ENCODE peak calls at places on chromosomes 12 and 14, in eight cellular contexts. U, R, V, Q, F, P, D and S are unnamed samples.

GRCh38 chr12:46677749-46678148 is 148.0 kb downstream of the SLC38A4 start:
- DNase-seq in U (no peak), R (no peak), V (peak), Q (peak), F (no peak), P (no peak), D (peak), S (no peak)

GRCh38 chr14:35883677-35884293 is 57.6 kb downstream of the BRMS1L start:
- DNase-seq in U (no peak), R (peak), V (peak), Q (peak), F (peak), P (peak), D (peak), S (peak)

GRCh38 chr12:102869571-102869970 is 47.5 kb downstream of the PAH start:
- DNase-seq in U (no peak), R (no peak), V (no peak), Q (no peak), F (no peak), P (peak), D (no peak), S (no peak)

GRCh38 chr12:116376354-116377193 is 99.1 kb upstream of the MED13L start:
- DNase-seq in U (no peak), R (no peak), V (peak), Q (no peak), F (no peak), P (peak), D (peak), S (no peak)

GRCh38 chr14:22039938-22040780 is 366.5 kb upstream of the OR4E1 start:
- DNase-seq in U (no peak), R (peak), V (no peak), Q (peak), F (peak), P (no peak), D (no peak), S (peak)

GRCh38 chr14:61598980-61599379 is 96.3 kb upstream of the HIF1A start:
- DNase-seq in U (no peak), R (no peak), V (no peak), Q (peak), F (no peak), P (no peak), D (no peak), S (no peak)

GRCh38 chr14:103128631-103129300 is 5.5 kb downstream of the TNFAIP2 start:
- DNase-seq in U (peak), R (no peak), V (no peak), Q (no peak), F (no peak), P (no peak), D (no peak), S (no peak)

GRCh38 chr12:69834566-69834965 is 9.5 kb downstream of the MYRFL start:
- DNase-seq in U (no peak), R (no peak), V (no peak), Q (no peak), F (no peak), P (no peak), D (no peak), S (no peak)

GRCh38 chr12:53219956-53220856 is 11.8 kb downstream of the RARG start:
- DNase-seq in U (no peak), R (peak), V (peak), Q (peak), F (no peak), P (peak), D (peak), S (peak)

GRCh38 chr12:72261885-72262284 is 10.3 kb upstream of the TRHDE start:
- DNase-seq in U (no peak), R (no peak), V (no peak), Q (no peak), F (no peak), P (no peak), D (no peak), S (no peak)

GRCh38 chr14:52596320-52596719 is 43.7 kb downstream of the GPR137C start:
- DNase-seq in U (no peak), R (no peak), V (no peak), Q (no peak), F (no peak), P (peak), D (no peak), S (no peak)

GRCh38 chr12:103827800-103828440 is 13.1 kb downstream of the NT5DC3 start:
- DNase-seq in U (no peak), R (peak), V (no peak), Q (peak), F (no peak), P (no peak), D (no peak), S (no peak)

GRCh38 chr14:94591871-94592270 is 10.6 kb downstream of the SERPINA5 start:
- DNase-seq in U (no peak), R (no peak), V (no peak), Q (no peak), F (no peak), P (no peak), D (no peak), S (no peak)

GRCh38 chr12:107134558-107134957 is 41.2 kb upstream of the CRY1 start:
- DNase-seq in U (no peak), R (peak), V (no peak), Q (peak), F (peak), P (peak), D (peak), S (peak)

GRCh38 chr14:68815288-68816182 is 22.7 kb upstream of the ZFP36L1 start:
- DNase-seq in U (no peak), R (peak), V (no peak), Q (peak), F (no peak), P (no peak), D (no peak), S (no peak)